ENCODE peak calls at places on chromosomes 3 and 15, in seven cellular contexts. F is activated T-cell treated with anti-CD3 and anti-CD28 coated beads for 4 hours; O is lung; B is MCF 10A; N is stimulated activated naive B cell treated with anti-CD40 and anti-IgM and Interleukin-4, amounts not matched to agents 10 μg/mL and 1 μg/mL and 100 μg/mL, for 72 hours; G is glomerular endothelial cell; R is activated gamma-delta T cell treated with Interleukin-2 at 50 U/mL for 16 hours. H is an unnamed sample.

GRCh38 chr3:102827386-102827785 is 392.6 kb downstream of the ZPLD1 start:
- DNase-seq in F (no peak), O (no peak), B (no peak), N (no peak), G (no peak), R (no peak), H (no peak)

GRCh38 chr15:33201376-33202189 is 7.1 kb upstream of the FMN1 start:
- DNase-seq in F (peak), O (peak), B (peak), N (peak), G (no peak), R (peak), H (peak)

GRCh38 chr15:90074023-90074422 is 28.2 kb downstream of the IDH2 start:
- DNase-seq in F (no peak), O (no peak), B (no peak), N (no peak), G (no peak), R (no peak), H (no peak)

GRCh38 chr15:48560321-48561051 is 85.0 kb downstream of the FBN1 start:
- DNase-seq in F (no peak), O (no peak), B (no peak), N (no peak), G (no peak), R (no peak), H (no peak)

GRCh38 chr3:64484289-64484992 is 203.4 kb downstream of the ADAMTS9 start:
- DNase-seq in F (peak), O (peak), B (peak), N (peak), G (peak), R (peak), H (peak)

GRCh38 chr15:78650022-78650421 is 9.0 kb upstream of the CHRNB4 start:
- DNase-seq in F (no peak), O (no peak), B (no peak), N (no peak), G (no peak), R (no peak), H (no peak)

GRCh38 chr3:97880267-97880666 is 58.5 kb downstream of the CRYBG3 start:
- DNase-seq in F (no peak), O (no peak), B (no peak), N (no peak), G (no peak), R (no peak), H (no peak)

GRCh38 chr15:66844747-66845145 is 142.7 kb downstream of the SMAD6 start:
- DNase-seq in F (no peak), O (no peak), B (no peak), N (no peak), G (no peak), R (no peak), H (no peak)

GRCh38 chr3:193132247-193132646 is 108.8 kb upstream of the PLAAT1 start:
- DNase-seq in F (no peak), O (no peak), B (no peak), N (no peak), G (no peak), R (no peak), H (no peak)

GRCh38 chr3:182349951-182350350 is 443.4 kb upstream of the ATP11B start:
- DNase-seq in F (no peak), O (no peak), B (peak), N (no peak), G (no peak), R (no peak), H (no peak)

GRCh38 chr3:14418670-14419250 is 16.4 kb downstream of the SLC6A6 start:
- DNase-seq in F (no peak), O (peak), B (no peak), N (no peak), G (no peak), R (no peak), H (no peak)

GRCh38 chr15:56099311-56099710 is 105.9 kb upstream of the NEDD4 start:
- DNase-seq in F (no peak), O (no peak), B (no peak), N (no peak), G (no peak), R (no peak), H (no peak)

GRCh38 chr3:16916840-16917239 is 32.1 kb downstream of the PLCL2 start:
- DNase-seq in F (no peak), O (no peak), B (no peak), N (no peak), G (no peak), R (no peak), H (no peak)

GRCh38 chr3:59367150-59367549 is 317.3 kb upstream of the CFAP20DC start:
- DNase-seq in F (no peak), O (no peak), B (peak), N (no peak), G (no peak), R (no peak), H (no peak)

GRCh38 chr15:31567861-31568260 is 241.2 kb downstream of the KLF13 start:
- DNase-seq in F (no peak), O (peak), B (no peak), N (no peak), G (no peak), R (no peak), H (no peak)

GRCh38 chr3:196012481-196012880 is 69.4 kb downstream of the TFRC start:
- DNase-seq in F (no peak), O (no peak), B (peak), N (no peak), G (no peak), R (no peak), H (no peak)

GRCh38 chr15:24772256-24772655 is 96.7 kb downstream of the NPAP1 start:
- DNase-seq in F (no peak), O (no peak), B (no peak), N (no peak), G (no peak), R (no peak), H (no peak)

GRCh38 chr3:42036483-42036823 is 54.7 kb upstream of the TRAK1 start:
- DNase-seq in F (no peak), O (peak), B (peak), N (no peak), G (no peak), R (no peak), H (no peak)

GRCh38 chr15:88627463-88627862 is 6.3 kb downstream of the AEN start:
- DNase-seq in F (no peak), O (no peak), B (no peak), N (no peak), G (no peak), R (peak), H (no peak)

GRCh38 chr15:93158104-93158503 is 69.1 kb upstream of the RGMA start:
- DNase-seq in F (no peak), O (no peak), B (no peak), N (no peak), G (no peak), R (no peak), H (no peak)

GRCh38 chr15:48962662-48963523 is 826 bp downstream of the SHC4 start:
- DNase-seq in F (no peak), O (no peak), B (peak), N (no peak), G (no peak), R (no peak), H (no peak)

GRCh38 chr3:354433-354832 is 157.9 kb downstream of the CHL1 start:
- DNase-seq in F (no peak), O (peak), B (peak), N (peak), G (no peak), R (peak), H (no peak)

GRCh38 chr15:44136991-44137477 is 58.0 kb downstream of the FRMD5 start:
- DNase-seq in F (no peak), O (no peak), B (no peak), N (no peak), G (no peak), R (no peak), H (no peak)

GRCh38 chr3:46029953-46030543 is 2.8 kb upstream of the XCR1 start:
- DNase-seq in F (no peak), O (no peak), B (no peak), N (no peak), G (no peak), R (no peak), H (no peak)

GRCh38 chr15:61131598-61131954 is 97.5 kb downstream of the RORA start:
- DNase-seq in F (no peak), O (no peak), B (no peak), N (no peak), G (no peak), R (no peak), H (no peak)

GRCh38 chr3:31404871-31405270 is 127.9 kb upstream of the STT3B start:
- DNase-seq in F (no peak), O (no peak), B (no peak), N (no peak), G (no peak), R (no peak), H (no peak)

GRCh38 chr3:32278714-32279113 is 40.2 kb downstream of the CMTM8 start:
- DNase-seq in F (no peak), O (no peak), B (peak), N (no peak), G (no peak), R (no peak), H (no peak)

GRCh38 chr3:16076564-16076963 is 97.9 kb upstream of the GALNT15 start:
- DNase-seq in F (no peak), O (no peak), B (no peak), N (no peak), G (no peak), R (no peak), H (no peak)

GRCh38 chr3:72993391-72993790 is 3.2 kb upstream of the PPP4R2 start:
- DNase-seq in F (no peak), O (no peak), B (no peak), N (no peak), G (no peak), R (no peak), H (no peak)

GRCh38 chr15:47477253-47477652 is 240.1 kb upstream of the SEMA6D start:
- DNase-seq in F (no peak), O (no peak), B (peak), N (no peak), G (no peak), R (no peak), H (no peak)

GRCh38 chr3:117059990-117060338 is 350.4 kb downstream of the TUSC7 start:
- DNase-seq in F (no peak), O (no peak), B (no peak), N (no peak), G (no peak), R (no peak), H (no peak)

GRCh38 chr15:79116771-79117170 is 26.2 kb upstream of the RASGRF1 start:
- DNase-seq in F (no peak), O (peak), B (no peak), N (no peak), G (no peak), R (no peak), H (no peak)

GRCh38 chr3:194225988-194226663 is 90.2 kb downstream of the HES1 start:
- DNase-seq in F (no peak), O (no peak), B (no peak), N (no peak), G (no peak), R (no peak), H (no peak)

GRCh38 chr3:104180906-104181305 is 1185.8 kb upstream of the ALCAM start:
- DNase-seq in F (no peak), O (no peak), B (no peak), N (no peak), G (no peak), R (no peak), H (no peak)

GRCh38 chr15:45704329-45705249 is 69.8 kb downstream of the SQOR start:
- DNase-seq in F (no peak), O (no peak), B (no peak), N (no peak), G (no peak), R (peak), H (no peak)

GRCh38 chr15:50358805-50359204 is 3.8 kb upstream of the GABPB1 start:
- DNase-seq in F (no peak), O (no peak), B (peak), N (peak), G (no peak), R (peak), H (no peak)

GRCh38 chr3:161475905-161476304 is 20.7 kb upstream of the OTOL1 start:
- DNase-seq in F (no peak), O (no peak), B (peak), N (no peak), G (no peak), R (no peak), H (no peak)

H was measured in natural killer cell.